ENCODE peak calls at places on chromosomes 6 and 20, in five cellular contexts. One of them, this sample, is unnamed.

GRCh38 chr6:169663468-169663867 is 38.4 kb downstream of the WDR27 start:
- DNase-seq in A549: no peak
- DNase-seq in left cardiac atrium: no peak
- DNase-seq in AG04450: no peak
- DNase-seq in osteocyte: peak; percentile 51
- DNase-seq in this sample: no peak

GRCh38 chr6:158284340-158285210 is 27.7 kb upstream of the TULP4 start:
- DNase-seq in A549: peak; percentile 90
- DNase-seq in left cardiac atrium: no peak
- DNase-seq in AG04450: peak; percentile 88
- DNase-seq in osteocyte: no peak
- DNase-seq in this sample: no peak

GRCh38 chr20:63441777-63442493 is 30.5 kb downstream of the KCNQ2 start:
- DNase-seq in A549: peak; percentile 55
- DNase-seq in left cardiac atrium: peak; percentile 75
- DNase-seq in AG04450: no peak
- DNase-seq in osteocyte: no peak
- DNase-seq in this sample: peak; percentile 41

GRCh38 chr6:52512199-52512598 is 64.7 kb downstream of the TRAM2 start:
- DNase-seq in A549: peak; percentile 18
- DNase-seq in left cardiac atrium: peak; percentile 69
- DNase-seq in AG04450: peak; percentile 56
- DNase-seq in osteocyte: no peak
- DNase-seq in this sample: no peak

GRCh38 chr20:48186447-48186846 is 401.2 kb upstream of the SULF2 start:
- DNase-seq in A549: no peak
- DNase-seq in left cardiac atrium: no peak
- DNase-seq in AG04450: no peak
- DNase-seq in osteocyte: no peak
- DNase-seq in this sample: no peak

GRCh38 chr6:42784739-42785498 is 3.1 kb downstream of the BICRAL start:
- DNase-seq in A549: no peak
- DNase-seq in left cardiac atrium: no peak
- DNase-seq in AG04450: no peak
- DNase-seq in osteocyte: no peak
- DNase-seq in this sample: no peak

GRCh38 chr6:158057213-158057987 is 75.7 kb downstream of the SYNJ2 start:
- DNase-seq in A549: peak; percentile 75
- DNase-seq in left cardiac atrium: no peak
- DNase-seq in AG04450: peak; percentile 78
- DNase-seq in osteocyte: no peak
- DNase-seq in this sample: peak; percentile 26

GRCh38 chr6:159390384-159390783 is 221.2 kb downstream of the FNDC1 start:
- DNase-seq in A549: no peak
- DNase-seq in left cardiac atrium: no peak
- DNase-seq in AG04450: no peak
- DNase-seq in osteocyte: no peak
- DNase-seq in this sample: no peak

GRCh38 chr20:40775747-40776146 is 86.7 kb upstream of the MAFB start:
- DNase-seq in A549: no peak
- DNase-seq in left cardiac atrium: no peak
- DNase-seq in AG04450: no peak
- DNase-seq in osteocyte: peak; percentile 25
- DNase-seq in this sample: no peak

GRCh38 chr20:10741060-10741459 is 67.3 kb upstream of the JAG1 start:
- DNase-seq in A549: no peak
- DNase-seq in left cardiac atrium: no peak
- DNase-seq in AG04450: no peak
- DNase-seq in osteocyte: no peak
- DNase-seq in this sample: no peak

GRCh38 chr20:51128198-51128597 is 105.3 kb upstream of the KCNG1 start:
- DNase-seq in A549: peak; percentile 21
- DNase-seq in left cardiac atrium: no peak
- DNase-seq in AG04450: peak; percentile 77
- DNase-seq in osteocyte: no peak
- DNase-seq in this sample: no peak

GRCh38 chr6:27873101-27874030 is 38.8 kb downstream of the OR2B2 start:
- DNase-seq in A549: peak; percentile 83
- DNase-seq in left cardiac atrium: peak; percentile 47
- DNase-seq in AG04450: no peak
- DNase-seq in osteocyte: no peak
- DNase-seq in this sample: no peak

GRCh38 chr6:105402090-105402980 is 547 bp downstream of the PREP start:
- DNase-seq in A549: peak; percentile 41
- DNase-seq in left cardiac atrium: no peak
- DNase-seq in AG04450: no peak
- DNase-seq in osteocyte: no peak
- DNase-seq in this sample: no peak

GRCh38 chr6:16949696-16950095 is 152.2 kb upstream of the STMND1 start:
- DNase-seq in A549: no peak
- DNase-seq in left cardiac atrium: no peak
- DNase-seq in AG04450: no peak
- DNase-seq in osteocyte: no peak
- DNase-seq in this sample: no peak

GRCh38 chr20:35503841-35504460 is 25.5 kb downstream of the C20orf173 start:
- DNase-seq in A549: no peak
- DNase-seq in left cardiac atrium: no peak
- DNase-seq in AG04450: no peak
- DNase-seq in osteocyte: no peak
- DNase-seq in this sample: no peak

GRCh38 chr20:22404609-22405170 is 179.7 kb downstream of the FOXA2 start:
- DNase-seq in A549: peak; percentile 76
- DNase-seq in left cardiac atrium: no peak
- DNase-seq in AG04450: no peak
- DNase-seq in osteocyte: no peak
- DNase-seq in this sample: no peak

This sample was measured in activated T-helper 9 cell treated with anti-CD3 and anti-CD28 coated beads, Interleukin-2, amount 50 U/mL, for 16 hours.